ENCODE peak calls at places on chromosome 14, in four cellular contexts. M is effector memory CD4-positive, alpha-beta T cell; S is OCI-LY7; I is pancreas. G is an unnamed sample. For H3K9me3 and H3K4me1, the result is how much of the 10 kb centered on the place peaks cover.

GRCh38 chr14:31785574-31785973 is 224.4 kb downstream of the NUBPL start:
- DNase-seq in M (no peak), S (no peak), I (no peak), G (no peak)

GRCh38 chr14:55600784-55601561 is 21.0 kb downstream of the KTN1 start:
- DNase-seq in M (no peak), S (no peak), I (no peak), G (no peak)

GRCh38 chr14:100018054-100018453 is 47.2 kb upstream of the EVL start:
- DNase-seq in M (no peak), S (no peak), I (no peak), G (no peak)

GRCh38 chr14:89025581-89026236 is 201.3 kb downstream of the TTC8 start:
- DNase-seq in M (no peak), S (no peak), I (no peak), G (no peak)

GRCh38 chr14:31251028-31251958 is 43.7 kb upstream of the HECTD1 start:
- DNase-seq in M (no peak), S (no peak), I (no peak), G (no peak)

GRCh38 chr14:100746326-100746725 is 19.6 kb downstream of the DLK1 start:
- DNase-seq in M (no peak), S (no peak), I (no peak), G (no peak)

GRCh38 chr14:32345311-32345771 is 16.2 kb downstream of the AKAP6 start:
- DNase-seq in M (no peak), S (no peak), I (no peak), G (no peak)

GRCh38 chr14:31137214-31137889 is 70.2 kb downstream of the HECTD1 start:
- DNase-seq in M (no peak), S (no peak), I (no peak), G (no peak)

GRCh38 chr14:51341338-51341737 is 101.3 kb downstream of the TMX1 start:
- DNase-seq in M (no peak), S (no peak), I (no peak), G (no peak)

GRCh38 chr14:54715811-54716210 is 148.9 kb downstream of the SAMD4A start:
- DNase-seq in M (no peak), S (no peak), I (no peak), G (no peak)

GRCh38 chr14:95597784-95598204 is 62.9 kb downstream of the GLRX5 start:
- DNase-seq in M (no peak), S (no peak), I (no peak), G (no peak)

GRCh38 chr14:51901475-51902024 is 41.1 kb downstream of the GNG2 start:
- DNase-seq in M (peak), S (no peak), I (no peak), G (peak)

GRCh38 chr14:52222901-52223300 is 44.6 kb upstream of the PTGDR start:
- DNase-seq in M (no peak), S (no peak), I (no peak), G (no peak)

GRCh38 chr14:61350427-61350826 is 29.0 kb downstream of the PRKCH start:
- DNase-seq in M (no peak), S (no peak), I (no peak), G (no peak)

GRCh38 chr14:37796703-37797416 is 201.4 kb downstream of the TTC6 start:
- DNase-seq in M (no peak), S (no peak), I (no peak), G (no peak)

GRCh38 chr14:95303552-95303951 is 16.2 kb downstream of the CLMN start:
- DNase-seq in M (no peak), S (no peak), I (no peak), G (no peak)

GRCh38 chr14:75016815-75017214 is 14.1 kb downstream of the EIF2B2 start:
- DNase-seq in M (no peak), S (no peak), I (no peak), G (no peak)

GRCh38 chr14:43464968-43465367 is 1042.1 kb downstream of the FSCB start:
- DNase-seq in M (no peak), S (no peak), I (no peak), G (no peak)

GRCh38 chr14:58082491-58083098 is 69.4 kb downstream of the ARMH4 start:
- DNase-seq in M (no peak), S (no peak), I (no peak), G (no peak)

GRCh38 chr14:100818221-100818699 is 7.7 kb upstream of the MEG3 start:
- DNase-seq in M (no peak), S (no peak), I (no peak), G (no peak)

GRCh38 chr14:55780156-55780946 is 200.3 kb downstream of the KTN1 start:
- DNase-seq in M (no peak), S (no peak), I (no peak), G (no peak)

GRCh38 chr14:83838221-83838620 is 1691.7 kb upstream of the FLRT2 start:
- DNase-seq in M (no peak), S (no peak), I (no peak), G (no peak)

GRCh38 chr14:38202444-38203191 is 5.1 kb upstream of the SSTR1 start:
- DNase-seq in M (no peak), S (peak), I (no peak), G (no peak)

GRCh38 chr14:87952307-87953094 is 40.5 kb downstream of the GALC start:
- DNase-seq in M (no peak), S (peak), I (no peak), G (no peak)

GRCh38 chr14:55412686-55413085 is 1.1 kb upstream of the ATG14 start:
- DNase-seq in M (no peak), S (no peak), I (no peak), G (no peak)

GRCh38 chr14:35299708-35300107 is 7.5 kb downstream of the PSMA6 start:
- DNase-seq in M (no peak), S (no peak), I (no peak), G (no peak)

GRCh38 chr14:72643317-72643801 is 250.5 kb downstream of the DPF3 start:
- DNase-seq in M (no peak), S (no peak), I (no peak), G (no peak)

GRCh38 chr14:61736751-61737150 is 25.5 kb upstream of the SNAPC1 start:
- DNase-seq in M (no peak), S (no peak), I (no peak), G (no peak)

GRCh38 chr14:74906923-74907620 is 16.0 kb downstream of the RPS6KL1 start:
- DNase-seq in M (no peak), S (no peak), I (no peak), G (no peak)

GRCh38 chr14:36519431-36520321 is at the start of gene NKX2-1:
- DNase-seq in M (no peak), S (no peak), I (no peak), G (no peak)

GRCh38 chr14:91899213-91899612 is 31.9 kb upstream of the TC2N start:
- DNase-seq in M (no peak), S (peak), I (peak), G (no peak)

GRCh38 chr14:106879241-106879640 is 1352.9 kb downstream of the TMEM121 start:
- DNase-seq in M (no peak), S (peak), I (no peak), G (no peak)

GRCh38 chr14:60657609-60657983 is 8.3 kb upstream of the SIX1 start:
- DNase-seq in M (no peak), S (peak), I (peak), G (no peak)

GRCh38 chr14:39614292-39614923 is 182.2 kb upstream of the FBXO33 start:
- DNase-seq in M (no peak), S (no peak), I (no peak), G (no peak)

GRCh38 chr14:33068626-33069025 is 129.9 kb downstream of the NPAS3 start:
- DNase-seq in M (no peak), S (no peak), I (no peak), G (no peak)

GRCh38 chr14:81811705-81812269 is 278.1 kb upstream of the SEL1L start:
- DNase-seq in M (no peak), S (no peak), I (no peak), G (no peak)

GRCh38 chr14:77889971-77890442 is 90.1 kb downstream of the ADCK1 start:
- DNase-seq in M (no peak), S (no peak), I (no peak), G (no peak)

GRCh38 chr14:35991356-35991755 is 165.2 kb downstream of the BRMS1L start:
- DNase-seq in M (no peak), S (no peak), I (no peak), G (no peak)

GRCh38 chr14:88212691-88213090 is 110.4 kb downstream of the KCNK10 start:
- DNase-seq in M (no peak), S (no peak), I (no peak), G (no peak)

GRCh38 chr14:104196461-104197180 is 58.2 kb downstream of the KIF26A start:
- DNase-seq in M (no peak), S (peak), I (peak), G (no peak)

GRCh38 chr14:104195854-104196253 is 57.5 kb downstream of the KIF26A start:
- DNase-seq in M (no peak), S (no peak), I (no peak), G (no peak)

GRCh38 chr14:104195361-104195760 is 57.0 kb downstream of the KIF26A start:
- DNase-seq in M (no peak), S (no peak), I (peak), G (no peak)

GRCh38 chr14:104199266-104199665 is 60.9 kb downstream of the KIF26A start:
- DNase-seq in M (no peak), S (no peak), I (peak), G (no peak)

GRCh38 chr14:104197449-104198247 is 59.3 kb downstream of the KIF26A start:
- DNase-seq in M (no peak), S (no peak), I (no peak), G (no peak)
- H3K9me3 ChIP-seq in M (under half), S (under half), I (under half), G (under half)

DNA sequence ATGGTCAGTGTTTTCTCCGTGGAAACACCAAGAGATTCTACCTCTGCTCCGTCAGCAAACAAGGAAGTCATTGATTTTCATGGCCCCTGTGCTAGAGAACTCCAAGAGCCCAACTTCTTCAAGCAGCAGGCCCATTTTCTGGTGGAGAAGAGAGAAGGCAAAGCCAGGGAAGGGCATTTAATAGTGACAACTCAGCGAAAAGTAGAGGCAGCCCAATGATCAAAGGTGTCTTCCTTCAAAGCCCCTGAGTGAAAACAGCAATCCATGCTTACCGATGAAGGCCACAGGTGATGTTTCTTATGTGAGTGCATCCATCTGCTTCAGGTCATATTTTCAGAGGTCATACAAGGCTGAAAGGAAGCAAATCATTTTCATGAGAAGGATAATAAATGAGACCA is 77.3 kb downstream of the VCPKMT start:
- DNase-seq in M (no peak), S (no peak), I (no peak), G (no peak)
- H3K4me1 ChIP-seq in M (half or more), S (under half), I (under half), G (half or more)

GRCh38 chr14:105797546-105797945 is 271.2 kb downstream of the TMEM121 start:
- DNase-seq in M (no peak), S (no peak), I (no peak), G (no peak)
- H3K9me3 ChIP-seq in M (under half), S (under half), I (under half), G (under half)

DNA sequence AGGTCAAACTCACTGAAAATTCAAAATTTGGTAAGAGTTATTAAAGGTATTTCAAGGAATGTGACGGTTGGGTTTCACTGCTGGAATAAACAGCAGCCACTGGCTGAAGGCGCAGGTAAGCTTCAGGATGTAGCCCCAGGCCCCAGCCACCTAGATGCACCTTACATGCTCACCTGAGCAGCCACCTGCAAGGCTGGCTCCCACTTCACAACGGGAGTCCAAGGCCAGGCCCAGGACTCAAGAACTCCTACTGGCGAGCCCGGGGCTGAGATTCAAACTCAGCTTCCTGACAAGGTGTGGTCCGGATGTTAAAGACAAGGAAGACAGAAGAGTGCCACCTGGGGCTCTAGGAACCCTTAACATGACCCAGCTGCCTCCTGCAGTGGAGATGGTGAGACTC is 78.4 kb downstream of the ITPK1 start:
- DNase-seq in M (no peak), S (peak), I (peak), G (no peak)
- H3K4me1 ChIP-seq in M (under half), S (under half), I (under half), G (under half)

GRCh38 chr14:102211240-102211639 is 71.5 kb downstream of the WDR20 start:
- DNase-seq in M (no peak), S (no peak), I (no peak), G (no peak)
- H3K9me3 ChIP-seq in M (under half), S (under half), I (under half), G (under half)

GRCh38 chr14:22487941-22488340 is 101.1 kb downstream of the DAD1 start:
- DNase-seq in M (no peak), S (no peak), I (no peak), G (no peak)

GRCh38 chr14:22489957-22490950 is 98.8 kb downstream of the DAD1 start:
- DNase-seq in M (no peak), S (no peak), I (no peak), G (no peak)

GRCh38 chr14:22489247-22489551 is 99.8 kb downstream of the DAD1 start:
- DNase-seq in M (no peak), S (no peak), I (no peak), G (no peak)

GRCh38 chr14:22487401-22487800 is 101.6 kb downstream of the DAD1 start:
- DNase-seq in M (no peak), S (no peak), I (no peak), G (no peak)

GRCh38 chr14:22488522-22489246 is 100.3 kb downstream of the DAD1 start:
- DNase-seq in M (no peak), S (no peak), I (no peak), G (no peak)
- H3K4me1 ChIP-seq in M (under half), S (half or more), I (under half), G (under half)

GRCh38 chr14:90239139-90239538 is 17.2 kb upstream of the PSMC1 start:
- DNase-seq in M (no peak), S (peak), I (no peak), G (no peak)
- H3K9me3 ChIP-seq in M (under half), S (under half), I (under half), G (under half)

GRCh38 chr14:69045857-69046351 is 66.8 kb upstream of the ACTN1 start:
- DNase-seq in M (no peak), S (no peak), I (no peak), G (no peak)
- H3K4me1 ChIP-seq in M (under half), S (under half), I (under half), G (under half)

DNA sequence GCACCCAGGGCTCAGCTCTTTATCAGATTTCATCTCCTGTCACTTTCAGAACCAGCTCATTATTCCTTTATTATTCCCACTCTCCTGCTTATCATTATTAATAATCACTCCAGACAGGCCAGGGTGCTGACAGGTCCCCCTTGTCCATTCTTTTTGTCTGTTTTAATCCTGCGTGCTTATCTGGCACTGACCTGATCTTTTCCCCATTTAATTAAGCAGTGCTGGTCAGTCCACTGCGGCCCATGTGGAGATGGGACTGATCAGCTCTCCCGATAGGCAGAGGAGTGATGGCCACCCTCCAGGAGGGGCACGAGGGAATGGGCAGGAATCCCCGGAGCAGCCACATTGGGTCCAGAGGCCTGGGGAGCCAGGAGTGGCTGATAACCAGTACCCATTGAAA is 55.5 kb upstream of the GPATCH2L start:
- DNase-seq in M (no peak), S (no peak), I (no peak), G (no peak)
- H3K9me3 ChIP-seq in M (under half), S (under half), I (under half), G (under half)

GRCh38 chr14:97153527-97153926 is 356.3 kb downstream of the VRK1 start:
- DNase-seq in M (no peak), S (no peak), I (no peak), G (no peak)

GRCh38 chr14:97155320-97155719 is 358.1 kb downstream of the VRK1 start:
- DNase-seq in M (no peak), S (no peak), I (no peak), G (no peak)

GRCh38 chr14:97156705-97157104 is 359.5 kb downstream of the VRK1 start:
- DNase-seq in M (no peak), S (no peak), I (no peak), G (no peak)

GRCh38 chr14:97158102-97158501 is 360.9 kb downstream of the VRK1 start:
- DNase-seq in M (no peak), S (no peak), I (no peak), G (no peak)

DNA sequence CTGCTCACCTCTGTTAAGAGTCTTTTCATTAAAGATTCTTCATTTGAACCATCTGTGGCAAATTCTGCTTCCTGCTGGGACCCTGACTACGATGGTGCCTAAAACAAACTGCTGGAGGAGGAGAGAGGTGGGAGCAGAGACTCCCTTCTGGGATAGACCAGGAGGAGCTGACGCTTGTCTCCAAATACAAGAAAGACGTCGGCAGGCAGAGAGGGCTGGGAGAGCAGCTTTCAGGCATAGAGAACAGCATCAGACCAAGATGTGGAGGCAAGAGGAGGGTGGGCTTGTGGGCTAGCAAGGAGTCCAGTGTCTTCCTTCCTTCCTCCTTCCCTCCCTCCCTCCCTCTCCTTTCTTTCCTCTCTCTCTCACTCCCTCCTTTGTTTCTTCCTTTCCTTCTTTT is 358.6 kb downstream of the VRK1 start:
- DNase-seq in M (no peak), S (no peak), I (no peak), G (no peak)
- H3K4me1 ChIP-seq in M (under half), S (under half), I (under half), G (under half)

G was measured in CD8-positive, alpha-beta memory T cell.